ENCODE peak calls at places on chromosomes 1 and 21, in seven cellular contexts. O is tibial artery, G is lower lobe of right lung, Q is iPS DF 6.9, V is BE2C, K is MM.1S, I is body of pancreas. D is an unnamed sample. For H3K9me3, the result is how much of the 10 kb centered on the place peaks cover.

GRCh38 chr1:114336360-114336759 is 174.6 kb downstream of the TRIM33 start:
- DNase-seq in O (no peak), G (no peak), Q (no peak), V (no peak), K (no peak), I (no peak), D (no peak)

GRCh38 chr1:93519196-93519825 is 71.4 kb downstream of the FNBP1L start:
- DNase-seq in O (no peak), G (no peak), Q (no peak), V (no peak), K (no peak), I (no peak), D (no peak)

GRCh38 chr21:41164981-41165650 is 2.8 kb upstream of the BACE2 start:
- DNase-seq in O (peak), G (no peak), Q (no peak), V (no peak), K (no peak), I (peak), D (peak)

GRCh38 chr1:31955917-31956736 is 18.0 kb upstream of the PTP4A2 start:
- DNase-seq in O (peak), G (peak), Q (no peak), V (peak), K (peak), I (peak), D (peak)

GRCh38 chr21:39123375-39123774 is 59.9 kb downstream of the PSMG1 start:
- DNase-seq in O (no peak), G (no peak), Q (no peak), V (no peak), K (no peak), I (no peak), D (no peak)

GRCh38 chr1:18630511-18631495 is at the start of gene PAX7:
- DNase-seq in O (no peak), G (no peak), Q (no peak), V (no peak), K (no peak), I (no peak), D (no peak)

GRCh38 chr1:205666372-205667166 is 13.7 kb downstream of the SLC45A3 start:
- DNase-seq in O (no peak), G (no peak), Q (no peak), V (no peak), K (no peak), I (no peak), D (no peak)

GRCh38 chr1:30596891-30597290 is 126.5 kb downstream of the MATN1 start:
- DNase-seq in O (no peak), G (no peak), Q (no peak), V (no peak), K (no peak), I (no peak), D (peak)

GRCh38 chr1:245788269-245788668 is 633.5 kb downstream of the KIF26B start:
- DNase-seq in O (no peak), G (no peak), Q (no peak), V (no peak), K (no peak), I (no peak), D (no peak)

GRCh38 chr21:28773036-28773435 is 219.6 kb downstream of the LTN1 start:
- DNase-seq in O (no peak), G (no peak), Q (no peak), V (no peak), K (no peak), I (no peak), D (no peak)

GRCh38 chr21:28769683-28770082 is 223.0 kb downstream of the LTN1 start:
- DNase-seq in O (no peak), G (no peak), Q (no peak), V (no peak), K (no peak), I (no peak), D (no peak)

GRCh38 chr21:28771790-28772501 is 220.7 kb downstream of the LTN1 start:
- DNase-seq in O (no peak), G (no peak), Q (no peak), V (no peak), K (no peak), I (no peak), D (no peak)

GRCh38 chr21:28768753-28769152 is 223.9 kb downstream of the LTN1 start:
- DNase-seq in O (no peak), G (no peak), Q (no peak), V (no peak), K (no peak), I (no peak), D (no peak)

DNA sequence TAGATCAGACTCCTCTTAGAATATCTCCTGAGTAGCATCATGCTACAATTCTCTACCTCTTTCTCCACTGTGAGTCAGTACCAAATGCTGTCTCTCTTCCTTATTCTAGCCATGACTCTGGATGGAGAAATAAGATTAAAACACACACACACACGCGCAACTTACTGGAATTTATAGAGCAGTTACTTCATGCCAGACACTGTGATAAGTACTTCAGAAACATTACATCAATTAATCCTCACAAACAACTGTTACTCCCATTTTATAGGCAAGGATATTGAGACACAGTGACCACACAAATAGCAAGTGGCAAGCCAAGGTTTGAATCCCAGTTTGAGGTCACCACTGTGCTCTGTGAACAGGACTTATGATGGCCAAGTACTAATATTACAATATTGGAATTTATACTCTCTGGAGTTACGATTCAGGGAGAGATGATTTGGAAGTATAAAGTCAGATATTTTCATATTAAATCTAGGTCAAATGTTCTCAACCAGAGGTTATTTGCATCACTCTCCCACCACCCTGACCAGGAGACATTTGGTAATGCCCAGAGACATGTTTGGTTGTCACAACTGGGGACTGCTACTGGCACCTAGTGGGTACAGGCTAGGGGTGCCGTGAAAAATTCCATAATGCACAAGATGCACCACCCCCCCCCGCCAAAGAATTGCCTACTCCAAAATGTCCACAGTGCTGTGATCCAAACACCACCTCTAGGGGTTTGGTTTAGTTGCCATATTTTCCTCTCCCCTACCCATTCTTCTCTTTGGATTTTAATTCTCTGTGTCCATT is 221.6 kb downstream of the LTN1 start:
- DNase-seq in O (peak), G (no peak), Q (no peak), V (no peak), K (no peak), I (no peak), D (no peak)
- H3K4me3 ChIP-seq in O (peak), G (no peak), Q (no peak), V (no peak), K (no peak), I (no peak), D (peak)

DNA sequence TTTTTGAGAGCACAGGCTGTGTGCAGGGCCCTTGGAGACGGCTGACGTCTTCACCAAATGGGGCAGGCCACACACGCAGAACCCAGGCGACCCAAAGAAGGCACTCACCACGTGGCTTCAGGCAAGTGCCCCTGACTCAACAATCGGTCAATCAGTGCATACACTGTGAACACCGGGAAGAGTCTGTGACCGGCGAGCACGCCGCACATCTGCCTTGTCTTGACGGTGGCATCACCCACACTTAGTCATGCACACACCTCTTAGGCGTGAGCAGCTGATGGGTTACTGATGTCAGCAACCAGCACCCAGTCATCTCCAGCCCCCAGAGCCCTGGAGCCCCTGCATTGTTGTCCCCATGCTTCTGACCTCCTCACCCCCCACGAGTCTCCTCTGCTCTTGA is 4.9 kb upstream of the LRRC3 start:
- DNase-seq in O (no peak), G (no peak), Q (no peak), V (no peak), K (no peak), I (no peak), D (no peak)
- H3K9me3 ChIP-seq in O (under half), G (under half), Q (under half), V (under half), K (under half), I (under half), D (under half)

GRCh38 chr1:10978719-10979118 is 33.7 kb upstream of the TARDBP start:
- DNase-seq in O (no peak), G (no peak), Q (no peak), V (no peak), K (no peak), I (no peak), D (no peak)

GRCh38 chr1:10979483-10979920 is 33.0 kb upstream of the TARDBP start:
- DNase-seq in O (peak), G (no peak), Q (no peak), V (no peak), K (peak), I (peak), D (no peak)

GRCh38 chr1:10980094-10980577 is 32.3 kb upstream of the TARDBP start:
- DNase-seq in O (peak), G (peak), Q (peak), V (no peak), K (no peak), I (peak), D (peak)

GRCh38 chr1:10975567-10976326 is 36.7 kb upstream of the TARDBP start:
- DNase-seq in O (no peak), G (no peak), Q (no peak), V (peak), K (no peak), I (peak), D (no peak)

DNA sequence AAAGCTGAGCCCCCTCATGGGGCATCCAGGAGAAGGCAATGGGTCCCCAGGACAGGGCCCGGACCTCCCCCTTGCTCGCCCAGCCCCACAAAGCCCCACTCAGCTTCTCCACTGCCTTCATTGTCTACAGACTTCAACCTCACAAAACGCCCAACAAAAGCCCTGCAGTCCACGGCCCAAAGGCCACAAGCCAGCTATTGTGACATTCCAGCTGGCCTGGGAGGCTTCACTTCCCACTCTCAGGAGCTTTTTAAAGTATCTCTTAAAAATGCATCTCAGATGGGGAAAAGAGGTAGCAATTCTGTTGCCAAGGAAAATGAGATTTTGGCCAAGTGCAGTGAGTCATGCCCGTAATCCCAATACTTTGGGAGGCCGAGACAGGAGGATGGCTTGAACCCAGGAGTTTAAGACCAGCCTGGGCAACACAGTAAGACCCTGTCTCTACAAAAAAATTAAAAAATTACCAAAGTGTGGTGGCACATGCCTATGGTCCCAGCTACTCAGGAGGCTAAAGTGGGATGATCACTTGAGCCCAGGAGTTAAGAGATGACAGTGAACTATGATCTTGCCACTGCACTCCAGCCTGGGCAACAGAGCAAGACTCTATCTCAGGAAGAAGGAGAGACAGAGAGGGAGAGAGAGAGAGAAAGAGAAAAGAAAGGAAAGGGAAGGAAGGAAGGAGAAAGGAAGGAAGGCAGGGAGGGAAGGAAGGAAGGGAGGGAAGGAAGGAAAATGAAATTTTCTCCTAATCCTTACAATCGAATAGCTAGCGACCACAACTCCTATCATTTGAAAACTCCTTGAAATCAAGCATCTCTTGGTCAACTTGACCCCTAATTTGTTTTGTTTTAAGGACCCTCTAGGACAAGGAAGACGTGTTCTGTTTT is 31.4 kb upstream of the TARDBP start:
- DNase-seq in O (peak), G (no peak), Q (no peak), V (no peak), K (no peak), I (no peak), D (no peak)
- H3K4me3 ChIP-seq in O (peak), G (no peak), Q (no peak), V (no peak), K (no peak), I (no peak), D (no peak)

GRCh38 chr1:163744488-163744887 is 422.7 kb downstream of the NUF2 start:
- DNase-seq in O (no peak), G (no peak), Q (no peak), V (no peak), K (no peak), I (no peak), D (no peak)
- H3K9me3 ChIP-seq in O (under half), G (under half), Q (under half), V (under half), K (under half), I (under half), D (under half)

D was measured in Peyer's patch.